ENCODE peak calls at places on chromosomes 4 and X, in six cellular contexts. L, B, A, G, J and S are unnamed samples.

GRCh38 chrX:150338615-150339014 is 24.5 kb upstream of the MAMLD1 start:
- DNase-seq in L (no peak), B (no peak), A (no peak), G (no peak), J (no peak), S (no peak)

GRCh38 chr4:101835121-101835904 is 44.8 kb downstream of the BANK1 start:
- DNase-seq in L (no peak), B (peak; percentile 69), A (peak; percentile 26), G (no peak), J (no peak), S (peak; percentile 15)

GRCh38 chr4:16725252-16725651 is 173.2 kb downstream of the LDB2 start:
- DNase-seq in L (no peak), B (no peak), A (no peak), G (no peak), J (no peak), S (no peak)

GRCh38 chrX:115311666-115312065 is 22.2 kb downstream of the LUZP4 start:
- DNase-seq in L (no peak), B (no peak), A (peak; percentile 15), G (no peak), J (no peak), S (no peak)

GRCh38 chrX:102985182-102985581 is 48.1 kb downstream of the RAB40AL start:
- DNase-seq in L (no peak), B (no peak), A (no peak), G (no peak), J (no peak), S (no peak)

GRCh38 chr4:184961693-184962092 is 56.6 kb upstream of the HELT start:
- DNase-seq in L (no peak), B (no peak), A (no peak), G (peak; percentile 53), J (no peak), S (no peak)

GRCh38 chrX:11412715-11413623 is 119.8 kb downstream of the AMELX start:
- DNase-seq in L (no peak), B (no peak), A (no peak), G (no peak), J (no peak), S (no peak)

GRCh38 chrX:48942895-48943294 is 14.5 kb downstream of the OTUD5 start:
- DNase-seq in L (no peak), B (no peak), A (no peak), G (no peak), J (no peak), S (no peak)

GRCh38 chr4:173529505-173530325 is at the start of gene HAND2:
- DNase-seq in L (no peak), B (peak; percentile 52), A (peak; percentile 91), G (peak; percentile 45), J (no peak), S (no peak)

GRCh38 chr4:158896459-158897238 is 127.8 kb downstream of the FNIP2 start:
- DNase-seq in L (no peak), B (no peak), A (no peak), G (no peak), J (no peak), S (no peak)

GRCh38 chr4:173516621-173517612 is 13.1 kb downstream of the HAND2 start:
- DNase-seq in L (no peak), B (no peak), A (peak; percentile 70), G (no peak), J (no peak), S (no peak)

GRCh38 chr4:159206427-159206871 is 103.6 kb downstream of the RAPGEF2 start:
- DNase-seq in L (peak; percentile 83), B (no peak), A (no peak), G (no peak), J (no peak), S (no peak)

GRCh38 chr4:138236035-138236434 is 6.1 kb downstream of the SLC7A11 start:
- DNase-seq in L (no peak), B (no peak), A (no peak), G (no peak), J (no peak), S (no peak)

GRCh38 chrX:3713937-3714434 is 537 bp upstream of the PRKX start:
- DNase-seq in L (no peak), B (no peak), A (peak; percentile 23), G (no peak), J (no peak), S (no peak)

GRCh38 chr4:41135761-41136160 is 78.6 kb downstream of the APBB2 start:
- DNase-seq in L (no peak), B (no peak), A (no peak), G (no peak), J (no peak), S (no peak)

GRCh38 chr4:73086095-73086869 is 16.8 kb upstream of the COX18 start:
- DNase-seq in L (no peak), B (no peak), A (no peak), G (no peak), J (no peak), S (no peak)

GRCh38 chr4:121951570-121952110 is at the start of gene TRPC3:
- DNase-seq in L (no peak), B (no peak), A (peak; percentile 69), G (peak; percentile 43), J (no peak), S (no peak)

GRCh38 chr4:40838742-40839141 is 89.0 kb downstream of the NSUN7 start:
- DNase-seq in L (no peak), B (peak; percentile 12), A (no peak), G (no peak), J (no peak), S (no peak)

GRCh38 chr4:113349400-113349799 is 299.9 kb downstream of the ANK2 start:
- DNase-seq in L (no peak), B (no peak), A (no peak), G (no peak), J (no peak), S (no peak)

DNA sequence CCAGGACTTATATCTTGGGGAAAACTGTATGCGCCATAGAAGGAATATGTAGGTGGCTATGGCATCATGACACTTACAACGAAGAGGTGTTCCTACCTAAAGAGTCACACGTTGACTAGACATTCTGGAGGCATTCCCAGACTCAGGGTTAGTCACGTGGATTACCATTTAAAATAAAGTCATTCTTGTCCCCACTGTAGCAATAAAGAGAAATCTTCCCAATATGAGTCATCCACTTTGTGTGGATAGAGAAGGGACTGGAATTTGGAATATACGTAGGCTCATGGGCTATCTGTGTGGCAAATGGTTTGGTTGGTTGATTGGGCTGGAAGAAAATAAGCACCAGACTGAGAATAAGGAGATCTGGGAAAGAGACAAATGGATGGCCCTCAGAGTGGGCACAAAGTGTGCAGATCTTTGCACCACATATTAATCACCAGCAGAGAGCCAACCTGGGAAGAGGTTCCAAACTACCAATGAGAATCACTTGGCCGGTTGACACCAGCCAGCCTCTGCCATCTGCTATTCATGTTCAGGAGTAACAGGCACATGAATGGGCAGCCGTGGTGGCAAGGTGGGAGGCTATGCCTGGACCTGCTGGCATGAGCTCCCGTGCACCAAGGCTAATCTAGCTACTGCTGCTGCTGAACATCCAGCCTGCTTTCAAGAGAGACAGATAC is 41.0 kb downstream of the MTNR1A start:
- DNase-seq in L (no peak), B (peak; percentile 1), A (no peak), G (no peak), J (peak; percentile 16), S (no peak)
- TF ChIP-seq RAD21 in L (no peak), B (no peak), A (no peak), G (no peak), J (no peak), S (no peak)

GRCh38 chrX:1593286-1594271 is 2.2 kb downstream of the AKAP17A start:
- DNase-seq in L (no peak), B (no peak), A (no peak), G (no peak), J (no peak), S (no peak)
- TF ChIP-seq REST in L (no peak), B (no peak), A (no peak), G (no peak), J (no peak), S (no peak)

GRCh38 chr4:128427832-128428366 is 140.3 kb upstream of the PGRMC2 start:
- DNase-seq in L (no peak), B (peak; percentile 94), A (peak; percentile 38), G (peak; percentile 33), J (peak; percentile 86), S (peak; percentile 66)
- TF ChIP-seq RAD21 in L (no peak), B (peak; percentile 90), A (peak; percentile 75), G (peak; percentile 82), J (peak; percentile 81), S (no peak)

GRCh38 chr4:5782829-5783476 is 72.0 kb downstream of the EVC start:
- DNase-seq in L (no peak), B (no peak), A (no peak), G (no peak), J (no peak), S (no peak)

GRCh38 chr4:5784960-5785611 is 74.1 kb downstream of the EVC start:
- DNase-seq in L (no peak), B (no peak), A (no peak), G (no peak), J (no peak), S (no peak)

GRCh38 chr4:5780831-5781480 is 70.0 kb downstream of the EVC start:
- DNase-seq in L (no peak), B (no peak), A (no peak), G (no peak), J (no peak), S (no peak)

GRCh38 chr4:5784021-5784420 is 73.0 kb downstream of the EVC start:
- DNase-seq in L (no peak), B (no peak), A (no peak), G (no peak), J (no peak), S (no peak)

DNA sequence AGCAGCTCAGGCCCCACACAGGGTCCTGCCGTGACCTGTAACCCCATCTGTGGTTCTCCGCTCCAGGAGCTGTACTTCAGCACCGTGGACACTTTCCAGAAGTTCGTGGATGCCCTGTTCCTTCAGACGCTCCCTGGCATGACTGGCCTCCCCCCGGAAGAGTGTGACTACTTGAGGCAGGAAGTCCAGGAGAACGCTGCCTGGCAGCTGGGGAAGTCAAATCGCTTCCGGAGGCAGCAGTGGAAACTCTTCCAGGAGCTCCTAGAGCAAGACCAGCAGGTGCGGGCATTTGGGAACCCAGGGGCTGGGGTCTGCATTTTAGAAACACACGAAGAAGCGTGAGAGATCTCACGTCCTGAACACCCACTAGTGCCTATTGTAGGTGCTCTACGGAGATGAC is 72.5 kb downstream of the EVC start:
- DNase-seq in L (no peak), B (no peak), A (no peak), G (no peak), J (no peak), S (no peak)
- TF ChIP-seq REST in L (no peak), B (no peak), A (no peak), G (no peak), J (no peak), S (no peak)

DNA sequence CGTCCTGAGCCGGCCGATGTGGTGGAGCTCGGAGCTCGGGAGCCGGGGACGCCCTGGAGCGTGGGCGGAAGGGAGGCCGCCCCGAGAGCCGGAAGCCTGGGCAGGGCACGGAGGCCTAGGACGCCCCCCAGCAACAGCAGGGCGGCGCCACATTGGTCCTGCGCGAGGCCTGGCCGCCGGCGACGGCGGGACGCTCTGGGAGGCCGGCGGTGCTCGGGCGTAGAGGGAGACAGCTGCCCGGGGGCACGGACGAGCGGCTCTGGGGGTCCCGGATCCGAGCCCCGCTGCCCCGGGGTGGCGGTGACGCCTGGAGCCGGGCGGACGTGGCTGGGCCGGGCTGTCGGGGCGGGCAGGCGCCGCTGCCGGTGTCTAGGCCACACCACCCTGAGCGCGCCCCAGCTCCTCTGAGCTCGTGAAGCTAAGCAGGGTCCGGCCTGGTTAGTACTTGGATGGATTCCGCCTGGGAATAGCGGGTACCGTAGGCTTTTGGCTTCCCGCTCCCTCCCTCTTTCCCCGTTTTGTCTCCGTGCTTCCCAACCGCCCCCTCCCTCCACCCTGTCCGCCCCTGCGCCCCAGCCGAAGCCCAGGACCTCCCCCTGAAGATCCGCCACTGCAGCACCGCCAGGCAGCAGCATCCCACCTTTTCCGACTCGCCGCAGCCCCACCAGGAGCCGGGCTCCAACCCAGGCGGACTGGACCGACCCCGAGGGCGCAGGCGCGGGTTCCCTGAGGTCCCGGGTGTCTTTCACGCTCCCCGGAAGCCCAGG is 12.1 kb downstream of the FRG2 start:
- DNase-seq in L (no peak), B (no peak), A (peak; percentile 60), G (peak; percentile 53), J (no peak), S (no peak)
- TF ChIP-seq RAD21 in L (no peak), B (no peak), A (no peak), G (no peak), J (no peak), S (no peak)